ENCODE peak calls at places on chromosomes 16 and 17, in four cellular contexts. R is tibial artery, O is ascending aorta, G is testis. X is an unnamed sample.

GRCh38 chr16:67342616-67343015 is 16.0 kb downstream of the LRRC36 start:
- DNase-seq in R (no peak), O (no peak), G (no peak), X (no peak)

GRCh38 chr16:22116095-22116700 is 23.9 kb downstream of the VWA3A start:
- DNase-seq in R (no peak), O (no peak), G (no peak), X (no peak)

GRCh38 chr17:309361-309888 is 43.2 kb downstream of the RPH3AL start:
- DNase-seq in R (no peak), O (no peak), G (no peak), X (no peak)

GRCh38 chr17:73209436-73209835 is 16.6 kb downstream of the COG1 start:
- DNase-seq in R (no peak), O (no peak), G (no peak), X (no peak)

GRCh38 chr17:65627892-65628622 is 66.6 kb upstream of the AXIN2 start:
- DNase-seq in R (no peak), O (no peak), G (peak; percentile 17), X (peak; percentile 25)

GRCh38 chr16:50263940-50264929 is 2.1 kb upstream of the ADCY7 start:
- DNase-seq in R (no peak), O (no peak), G (no peak), X (no peak)

GRCh38 chr16:14378684-14379467 is 251.2 kb downstream of the PARN start:
- DNase-seq in R (no peak), O (no peak), G (no peak), X (peak; percentile 86)

GRCh38 chr17:74502866-74503265 is 28.4 kb downstream of the CD300LB start:
- DNase-seq in R (no peak), O (no peak), G (no peak), X (no peak)

GRCh38 chr16:17160285-17160854 is 310.4 kb downstream of the XYLT1 start:
- DNase-seq in R (no peak), O (no peak), G (no peak), X (no peak)

GRCh38 chr16:89401641-89402445 is 88.5 kb downstream of the ANKRD11 start:
- DNase-seq in R (no peak), O (no peak), G (peak; percentile 38), X (no peak)

GRCh38 chr17:78722101-78722761 is 59.8 kb downstream of the CYTH1 start:
- DNase-seq in R (peak; percentile 46), O (no peak), G (no peak), X (no peak)

GRCh38 chr16:56662357-56663354 is 4.9 kb downstream of the MT1F start:
- DNase-seq in R (no peak), O (no peak), G (no peak), X (no peak)

GRCh38 chr17:7437369-7437863 is 1.9 kb upstream of the FGF11 start:
- DNase-seq in R (no peak), O (no peak), G (no peak), X (no peak)

GRCh38 chr16:28136751-28137434 is 73.4 kb upstream of the GSG1L start:
- DNase-seq in R (no peak), O (no peak), G (peak; percentile 38), X (no peak)

GRCh38 chr17:14513835-14514234 is 213.0 kb downstream of the HS3ST3B1 start:
- DNase-seq in R (no peak), O (no peak), G (no peak), X (no peak)

GRCh38 chr16:55495616-55496289 is 13.1 kb upstream of the LPCAT2 start:
- DNase-seq in R (no peak), O (no peak), G (no peak), X (peak; percentile 37)

GRCh38 chr16:78703951-78704350 is 604.5 kb downstream of the WWOX start:
- DNase-seq in R (no peak), O (no peak), G (no peak), X (no peak)

GRCh38 chr17:48299760-48300159 is 130.3 kb downstream of the SKAP1 start:
- DNase-seq in R (no peak), O (no peak), G (no peak), X (no peak)

GRCh38 chr17:83071966-83072562 is 7.3 kb upstream of the METRNL start:
- DNase-seq in R (no peak), O (no peak), G (no peak), X (no peak)

GRCh38 chr17:52823155-52823554 is 664.6 kb upstream of the CA10 start:
- DNase-seq in R (no peak), O (no peak), G (no peak), X (no peak)

GRCh38 chr16:23324727-23325126 is 22.6 kb downstream of the SCNN1B start:
- DNase-seq in R (no peak), O (no peak), G (no peak), X (no peak)

GRCh38 chr17:2323629-2324314 is 12.5 kb downstream of the TSR1 start:
- DNase-seq in R (no peak), O (no peak), G (no peak), X (no peak)

GRCh38 chr16:82361885-82362284 is 191.9 kb upstream of the MPHOSPH6 start:
- DNase-seq in R (no peak), O (no peak), G (no peak), X (no peak)

GRCh38 chr16:73058221-73058615 is 10.3 kb upstream of the ZFHX3 start:
- DNase-seq in R (peak; percentile 21), O (no peak), G (no peak), X (no peak)

GRCh38 chr17:77498056-77498785 is 357.5 kb downstream of the SEC14L1 start:
- DNase-seq in R (no peak), O (no peak), G (peak; percentile 11), X (no peak)

GRCh38 chr17:337866-338265 is 14.7 kb downstream of the RPH3AL start:
- DNase-seq in R (peak; percentile 5), O (no peak), G (no peak), X (no peak)

GRCh38 chr17:49013311-49014205 is 16.4 kb downstream of the IGF2BP1 start:
- DNase-seq in R (no peak), O (no peak), G (peak; percentile 40), X (no peak)

DNA sequence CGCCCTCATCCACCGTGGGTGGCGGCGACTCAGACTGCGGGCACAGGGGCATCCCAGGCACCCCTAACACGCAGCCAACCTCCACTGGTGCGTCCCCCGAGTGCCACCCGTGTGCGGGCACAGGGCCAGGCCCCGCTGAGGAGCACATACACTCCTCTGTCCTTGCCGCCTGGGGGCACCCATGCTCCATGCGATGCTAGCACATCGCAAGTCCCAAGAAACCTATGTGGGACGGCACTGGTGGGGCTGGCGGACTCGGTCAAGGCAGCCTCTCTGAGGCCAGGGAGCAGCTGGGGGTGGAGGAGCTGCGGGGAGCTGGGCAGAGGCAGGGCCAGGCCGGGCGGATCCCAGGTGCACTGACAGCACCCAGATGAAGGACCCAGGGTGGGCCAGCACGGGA is 4.0 kb downstream of the ZNF598 start:
- DNase-seq in R (no peak), O (no peak), G (no peak), X (no peak)
- TF ChIP-seq CTCF in R (no peak), O (no peak), G (no peak), X (no peak)

GRCh38 chr17:80559688-80560290 is 15.2 kb downstream of the RPTOR start:
- DNase-seq in R (no peak), O (no peak), G (peak; percentile 51), X (no peak)
- H3K27ac ChIP-seq in R (no peak overlapping the region), O (no peak overlapping the region), G (no peak overlapping the region), X (no peak overlapping the region)

GRCh38 chr16:11089504-11090124 is 145.2 kb downstream of the CLEC16A start:
- DNase-seq in R (no peak), O (no peak), G (no peak), X (no peak)
- TF ChIP-seq CTCF in R (no peak), O (no peak), G (no peak), X (no peak)

GRCh38 chr16:543301-544164 is 16.0 kb downstream of the CAPN15 start:
- DNase-seq in R (no peak), O (no peak), G (no peak), X (no peak)
- H3K27ac ChIP-seq in R (no peak overlapping the region), O (no peak overlapping the region), G (no peak overlapping the region), X (peak overlapping the region; percentile 32)

GRCh38 chr17:58693208-58693607 is 806 bp downstream of the RAD51C start:
- DNase-seq in R (no peak), O (no peak), G (no peak), X (no peak)
- TF ChIP-seq CTCF in R (no peak), O (no peak), G (no peak), X (no peak)

GRCh38 chr16:51981725-51982124 is 565.2 kb downstream of the TOX3 start:
- DNase-seq in R (no peak), O (no peak), G (no peak), X (no peak)
- H3K27ac ChIP-seq in R (no peak overlapping the region), O (no peak overlapping the region), G (no peak overlapping the region), X (no peak overlapping the region)

X was measured in RWPE1.